ENCODE peak calls at places on chromosome 7, in four cellular contexts. I is aorta, Q is adrenal gland, C is A549. V is an unnamed sample.

GRCh38 chr7:87356448-87356847 is 11.0 kb downstream of the CROT start:
- DNase-seq in I (no peak), Q (no peak), C (no peak), V (no peak)

GRCh38 chr7:20470082-20470481 is 139.4 kb downstream of the ITGB8 start:
- DNase-seq in Q (no peak), C (no peak), I (no peak), V (no peak)

GRCh38 chr7:139560678-139561077 is 37.2 kb downstream of the CLEC2L start:
- DNase-seq in I (no peak), Q (no peak), C (no peak), V (no peak)

GRCh38 chr7:156196649-156197048 is 384.4 kb upstream of the SHH start:
- DNase-seq in Q (no peak), C (no peak), I (no peak), V (no peak)

GRCh38 chr7:157874870-157875229 is 538.0 kb downstream of the DNAJB6 start:
- DNase-seq in I (no peak), Q (no peak), C (no peak), V (no peak)

GRCh38 chr7:155808551-155809331 is 3.5 kb downstream of the SHH start:
- DNase-seq in I (no peak), Q (no peak), C (peak; percentile 64), V (no peak)

GRCh38 chr7:191105-192034 is 1.0 kb upstream of the FAM20C start:
- DNase-seq in I (peak; percentile 73), C (peak; percentile 35), Q (peak; percentile 48), V (peak; percentile 49)

GRCh38 chr7:92228742-92229141 is 17.0 kb downstream of the KRIT1 start:
- DNase-seq in C (no peak), I (no peak), Q (no peak), V (no peak)

GRCh38 chr7:194257-194995 is 2.1 kb downstream of the FAM20C start:
- DNase-seq in Q (peak; percentile 76), C (no peak), I (no peak), V (no peak)

GRCh38 chr7:42768037-42768436 is 143.8 kb downstream of the C7orf25 start:
- DNase-seq in I (no peak), C (no peak), Q (no peak), V (no peak)

GRCh38 chr7:75772081-75773077 is at the start of gene CCL26:
- DNase-seq in I (peak; percentile 79), C (no peak), Q (peak; percentile 44), V (peak; percentile 60)

GRCh38 chr7:8597565-8597964 is 164.2 kb downstream of the NXPH1 start:
- DNase-seq in C (no peak), I (no peak), Q (no peak), V (no peak)

GRCh38 chr7:131212114-131212513 is 115.6 kb upstream of the MKLN1 start:
- DNase-seq in Q (no peak), C (no peak), I (no peak), V (no peak)

GRCh38 chr7:91344248-91344647 is 80.0 kb downstream of the FZD1 start:
- DNase-seq in Q (no peak), C (no peak), I (no peak), V (peak; percentile 36)

GRCh38 chr7:32059289-32060045 is 10.7 kb downstream of the PDE1C start:
- DNase-seq in C (no peak), I (no peak), Q (no peak), V (no peak)

GRCh38 chr7:121286742-121287699 is 41.8 kb upstream of the WNT16 start:
- DNase-seq in Q (no peak), I (no peak), C (no peak), V (no peak)

GRCh38 chr7:151367304-151367703 is 25.7 kb downstream of the NUB1 start:
- DNase-seq in C (no peak), I (no peak), Q (no peak), V (no peak)

GRCh38 chr7:69670701-69671100 is 72.4 kb downstream of the AUTS2 start:
- DNase-seq in Q (no peak), I (no peak), C (no peak), V (no peak)

GRCh38 chr7:4136036-4136435 is 546.1 kb upstream of the FOXK1 start:
- DNase-seq in C (no peak), Q (no peak), I (no peak), V (no peak)

GRCh38 chr7:76086070-76086469 is 38.2 kb downstream of the MDH2 start:
- DNase-seq in Q (no peak), I (no peak), C (no peak), V (no peak)

GRCh38 chr7:16431646-16432424 is 10.5 kb upstream of the CRPPA start:
- DNase-seq in Q (no peak), I (no peak), C (peak; percentile 50), V (peak; percentile 68)

GRCh38 chr7:126720232-126720631 is 532.5 kb downstream of the GRM8 start:
- DNase-seq in Q (no peak), I (no peak), C (no peak), V (no peak)

GRCh38 chr7:150992833-150993302 is 2.1 kb downstream of the NOS3 start:
- DNase-seq in I (no peak), Q (peak; percentile 54), C (no peak), V (peak; percentile 68)

GRCh38 chr7:44693641-44694313 is 54.9 kb upstream of the ZMIZ2 start:
- DNase-seq in I (no peak), Q (peak; percentile 66), C (no peak), V (no peak)

GRCh38 chr7:111530356-111530668 is 32.0 kb downstream of the IMMP2L start:
- DNase-seq in Q (no peak), C (no peak), I (no peak), V (no peak)
- H3K27ac ChIP-seq in Q (no peak overlapping the region), C (peak overlapping the region; percentile 76), I (no peak overlapping the region), V (no peak overlapping the region)

GRCh38 chr7:57399251-57399940 is 50.6 kb upstream of the ZNF716 start:
- DNase-seq in C (no peak), I (no peak), Q (no peak), V (no peak)
- H3K9me3 ChIP-seq in C (no peaks in the 10 kb centered on the region), I (peaks cover 4% of the 10 kb centered on the region), Q (no peaks in the 10 kb centered on the region), V (no peaks in the 10 kb centered on the region)

GRCh38 chr7:141300816-141301215 is 227.0 kb downstream of the TMEM178B start:
- DNase-seq in Q (no peak), I (no peak), C (no peak), V (no peak)

GRCh38 chr7:141304291-141304690 is 230.4 kb downstream of the TMEM178B start:
- DNase-seq in C (no peak), Q (no peak), I (no peak), V (no peak)

GRCh38 chr7:141301544-141301943 is 227.7 kb downstream of the TMEM178B start:
- DNase-seq in Q (no peak), C (no peak), I (no peak), V (no peak)

GRCh38 chr7:141302617-141303016 is 228.8 kb downstream of the TMEM178B start:
- DNase-seq in I (no peak), C (no peak), Q (no peak), V (no peak)
- H3K27ac ChIP-seq in I (no peak overlapping the region), C (no peak overlapping the region), Q (no peak overlapping the region), V (no peak overlapping the region)

GRCh38 chr7:15209385-15209784 is 306.8 kb upstream of the DGKB start:
- DNase-seq in C (no peak), Q (no peak), I (no peak), V (no peak)
- H3K9me3 ChIP-seq in C (no peaks in the 10 kb centered on the region), Q (no peaks in the 10 kb centered on the region), I (no peaks in the 10 kb centered on the region), V (no peaks in the 10 kb centered on the region)

GRCh38 chr7:142638581-142638980 is 110.7 kb upstream of the PRSS1 start:
- DNase-seq in Q (no peak), I (no peak), C (no peak), V (no peak)

GRCh38 chr7:142637240-142637639 is 112.0 kb upstream of the PRSS1 start:
- DNase-seq in I (no peak), Q (no peak), C (no peak), V (no peak)

GRCh38 chr7:142632291-142633134 is 116.8 kb upstream of the PRSS1 start:
- DNase-seq in Q (peak; percentile 55), C (peak; percentile 71), I (no peak), V (peak; percentile 82)

GRCh38 chr7:142642316-142642715 is 107.0 kb upstream of the PRSS1 start:
- DNase-seq in I (no peak), Q (no peak), C (no peak), V (no peak)

GRCh38 chr7:142636751-142637150 is 112.5 kb upstream of the PRSS1 start:
- DNase-seq in C (no peak), I (no peak), Q (no peak), V (no peak)
- H3K27ac ChIP-seq in C (no peak overlapping the region), I (no peak overlapping the region), Q (no peak overlapping the region), V (no peak overlapping the region)

GRCh38 chr7:53596230-53596629 is 560.8 kb downstream of the POM121L12 start:
- DNase-seq in I (no peak), C (no peak), Q (peak; percentile 76), V (no peak)
- H3K9me3 ChIP-seq in I (peaks cover 2% of the 10 kb centered on the region), C (no peaks in the 10 kb centered on the region), Q (no peaks in the 10 kb centered on the region), V (no peaks in the 10 kb centered on the region)

GRCh38 chr7:26200113-26200443 is 468 bp downstream of the HNRNPA2B1 start:
- DNase-seq in I (peak; percentile 76), C (no peak), Q (peak; percentile 70), V (peak; percentile 75)

GRCh38 chr7:26199301-26200112 is 1.0 kb downstream of the HNRNPA2B1 start:
- DNase-seq in Q (peak; percentile 70), I (peak; percentile 83), C (no peak), V (peak; percentile 78)

GRCh38 chr7:26197153-26198115 is 3.1 kb downstream of the HNRNPA2B1 start:
- DNase-seq in C (no peak), Q (no peak), I (no peak), V (no peak)

GRCh38 chr7:26198133-26198780 is 2.3 kb downstream of the HNRNPA2B1 start:
- DNase-seq in C (no peak), I (no peak), Q (no peak), V (no peak)

DNA sequence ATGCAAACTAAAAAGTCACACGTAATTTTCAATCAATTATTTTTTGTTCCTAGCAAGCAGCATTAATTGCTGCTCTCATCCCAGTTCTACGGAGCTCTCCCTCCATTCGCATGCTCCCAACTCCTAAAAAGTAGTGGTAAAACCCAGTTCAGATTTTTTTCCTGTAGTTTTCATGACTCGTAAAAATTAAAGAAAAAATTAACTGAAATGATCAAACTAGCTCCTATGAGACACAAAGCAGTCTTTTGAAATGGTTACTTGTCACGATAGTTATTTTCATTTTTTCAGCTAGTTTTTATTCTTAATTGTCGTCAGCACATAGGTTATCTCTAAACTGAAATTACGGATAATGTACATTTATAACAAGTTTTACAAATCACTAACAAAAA is 1.8 kb downstream of the HNRNPA2B1 start:
- DNase-seq in I (no peak), Q (no peak), C (no peak), V (no peak)
- H3K27ac ChIP-seq in I (no peak overlapping the region), Q (peak overlapping the region; percentile 99), C (peak overlapping the region; percentile 99), V (peak overlapping the region; percentile 100)

V was measured in testis.